ENCODE peak calls at places on chromosomes 4 and X, in five cellular contexts. S, Y, L, T and V are unnamed samples.

GRCh38 chrX:69618803-69619202 is 2.9 kb downstream of the EDA start:
- DNase-seq in T (no peak), S (no peak), L (no peak), Y (peak), V (peak)

GRCh38 chr4:11507920-11508319 is 79.2 kb upstream of the HS3ST1 start:
- DNase-seq in T (no peak), S (no peak), Y (no peak), L (no peak), V (no peak)

GRCh38 chr4:87425711-87426110 is 3.3 kb downstream of the NUDT9 start:
- DNase-seq in T (no peak), Y (no peak), S (no peak), L (no peak), V (no peak)

GRCh38 chr4:46830971-46831454 is 78.0 kb downstream of the COX7B2 start:
- DNase-seq in L (no peak), S (no peak), T (no peak), Y (no peak), V (no peak)

GRCh38 chrX:19682712-19683331 is 167.5 kb upstream of the MAP3K15 start:
- DNase-seq in T (no peak), Y (peak), L (peak), S (peak), V (peak)

GRCh38 chr4:185773419-185773818 is 38.6 kb downstream of the SORBS2 start:
- DNase-seq in S (peak), Y (no peak), L (no peak), T (no peak), V (no peak)

GRCh38 chr4:28277931-28278330 is 1417.3 kb downstream of the STIM2 start:
- DNase-seq in T (no peak), Y (peak), S (no peak), L (no peak), V (no peak)

GRCh38 chr4:123744664-123745290 is 348.2 kb downstream of the SPRY1 start:
- DNase-seq in L (no peak), T (no peak), S (no peak), Y (peak), V (no peak)

GRCh38 chrX:56797966-56798711 is 69.1 kb downstream of the NBDY start:
- DNase-seq in L (no peak), T (peak), Y (no peak), S (peak), V (no peak)

GRCh38 chr4:3255611-3256186 is 6.7 kb downstream of the MSANTD1 start:
- DNase-seq in T (peak), Y (no peak), L (no peak), S (peak), V (no peak)

GRCh38 chr4:140253556-140254027 is 99.6 kb upstream of the MAML3 start:
- DNase-seq in S (no peak), Y (no peak), L (no peak), T (no peak), V (no peak)

GRCh38 chr4:163090997-163091684 is 75.5 kb downstream of the NAF1 start:
- DNase-seq in T (no peak), L (no peak), S (no peak), Y (no peak), V (no peak)

GRCh38 chrX:18714910-18715309 is 7.5 kb downstream of the PPEF1 start:
- DNase-seq in S (no peak), Y (no peak), T (no peak), L (no peak), V (peak)

GRCh38 chr4:61827907-61828328 is 627.8 kb downstream of the ADGRL3 start:
- DNase-seq in T (no peak), S (no peak), L (no peak), Y (no peak), V (no peak)

GRCh38 chrX:107775734-107776511 is at the start of gene TSC22D3:
- DNase-seq in L (no peak), Y (peak), T (peak), S (peak), V (peak)

GRCh38 chr4:170271723-170272122 is 182.0 kb upstream of the AADAT start:
- DNase-seq in T (no peak), Y (no peak), L (no peak), S (no peak), V (no peak)

GRCh38 chr4:25767877-25768475 is 94.8 kb downstream of the SEL1L3 start:
- DNase-seq in Y (peak), L (peak), T (no peak), S (peak), V (peak)

DNA sequence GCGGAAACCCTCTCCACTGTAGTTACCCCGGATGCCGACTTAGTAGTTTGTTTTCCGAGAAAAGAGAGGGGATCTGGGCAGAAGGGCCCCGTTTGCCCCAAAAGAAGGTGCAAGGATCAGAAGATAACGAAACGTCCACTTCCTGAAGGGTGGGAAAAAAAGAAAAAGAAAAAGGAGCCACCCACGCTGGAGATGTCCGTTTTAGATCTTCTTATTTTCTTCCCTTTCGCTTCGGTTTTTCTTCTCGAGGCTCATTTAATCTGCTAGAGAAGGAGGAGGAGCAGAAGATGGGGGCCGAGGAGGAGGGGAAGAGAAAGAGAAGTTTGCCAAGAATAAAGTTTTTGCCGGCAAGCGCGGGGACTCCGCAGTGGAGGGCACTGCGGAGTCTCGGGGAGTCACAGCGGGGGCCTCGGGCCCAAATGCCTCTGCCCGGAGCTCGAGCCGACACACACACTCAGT is 490 bp downstream of the LEF1 start:
- DNase-seq in T (no peak), Y (peak), L (peak), S (no peak), V (peak)
- H4K8ac ChIP-seq in T (no peak), Y (no peak), L (no peak), S (no peak), V (no peak)

GRCh38 chr4:118909173-118909956 is 20.7 kb downstream of the SYNPO2 start:
- DNase-seq in L (no peak), S (no peak), T (no peak), Y (no peak), V (no peak)

GRCh38 chr4:118904418-118904817 is 15.8 kb downstream of the SYNPO2 start:
- DNase-seq in Y (no peak), S (no peak), L (no peak), T (no peak), V (no peak)

GRCh38 chr4:118905546-118905945 is 16.9 kb downstream of the SYNPO2 start:
- DNase-seq in Y (peak), L (no peak), S (no peak), T (no peak), V (peak)

GRCh38 chr4:118910221-118910620 is 21.6 kb downstream of the SYNPO2 start:
- DNase-seq in Y (peak), T (no peak), S (no peak), L (no peak), V (no peak)

GRCh38 chr4:118904935-118905334 is 16.3 kb downstream of the SYNPO2 start:
- DNase-seq in S (no peak), L (no peak), Y (peak), T (no peak), V (no peak)
- H3K23ac ChIP-seq in S (no peak), L (no peak), Y (no peak), T (no peak), V (no peak)

DNA sequence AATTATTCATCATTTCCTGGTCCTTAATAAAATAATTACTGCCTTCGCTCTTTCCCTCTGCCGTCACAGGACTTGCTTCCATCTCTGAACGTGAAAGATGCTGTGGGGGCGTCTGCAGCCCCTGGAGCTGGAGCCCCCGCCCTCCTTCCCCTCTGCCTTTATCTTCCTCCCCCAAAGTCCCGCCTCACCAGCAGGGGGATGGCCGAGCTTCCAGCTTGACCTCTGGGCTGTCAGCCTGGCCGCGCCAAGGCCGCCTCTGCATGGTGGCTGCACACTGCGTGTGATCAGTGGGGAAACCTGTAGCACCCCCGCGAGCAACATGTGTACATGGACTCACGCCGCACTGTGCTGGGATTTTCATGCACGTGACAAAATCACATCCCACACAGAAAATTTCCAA is 26.4 kb upstream of the PSAPL1 start:
- DNase-seq in L (no peak), Y (no peak), T (peak), S (peak), V (no peak)
- H2BK15ac ChIP-seq in L (no peak), Y (no peak), T (peak), S (no peak), V (no peak)

GRCh38 chr4:99608417-99608816 is 33.8 kb downstream of the MTTP start:
- DNase-seq in L (no peak), S (no peak), T (no peak), Y (no peak), V (no peak)
- H4K8ac ChIP-seq in L (no peak), S (no peak), T (no peak), Y (no peak), V (no peak)

GRCh38 chr4:98963538-98964433 is 31.7 kb upstream of the METAP1 start:
- DNase-seq in L (no peak), Y (no peak), T (no peak), S (no peak), V (no peak)

GRCh38 chr4:98961770-98962169 is 32.8 kb upstream of the EIF4E start:
- DNase-seq in Y (no peak), S (no peak), T (no peak), L (no peak), V (no peak)

GRCh38 chr4:98959411-98959810 is 30.5 kb upstream of the EIF4E start:
- DNase-seq in S (no peak), Y (no peak), L (no peak), T (no peak), V (no peak)

GRCh38 chr4:98955229-98955628 is 26.3 kb upstream of the EIF4E start:
- DNase-seq in Y (no peak), L (no peak), T (no peak), S (no peak), V (no peak)

DNA sequence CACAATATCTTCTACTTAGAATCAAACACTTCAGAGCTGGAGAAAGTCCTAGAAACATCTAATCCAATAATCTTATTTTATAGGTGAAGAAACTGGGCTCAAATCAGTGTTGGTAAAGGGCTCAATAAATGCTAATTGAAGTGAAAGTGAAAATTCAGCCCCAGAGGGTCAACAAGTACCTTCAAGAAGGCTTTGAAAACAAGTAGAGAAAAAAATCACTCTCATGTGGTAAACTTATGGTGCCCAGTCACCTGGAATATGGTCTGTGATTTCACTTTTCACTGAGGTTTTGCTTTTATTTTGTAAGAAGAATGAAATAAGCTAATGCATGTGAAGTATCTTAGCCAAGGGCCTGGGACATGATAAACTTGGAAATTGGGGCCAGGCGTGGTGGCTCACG is 29.1 kb upstream of the EIF4E start:
- DNase-seq in Y (no peak), L (no peak), S (no peak), T (no peak), V (no peak)
- H3K23ac ChIP-seq in Y (no peak), L (no peak), S (no peak), T (no peak), V (no peak)

DNA sequence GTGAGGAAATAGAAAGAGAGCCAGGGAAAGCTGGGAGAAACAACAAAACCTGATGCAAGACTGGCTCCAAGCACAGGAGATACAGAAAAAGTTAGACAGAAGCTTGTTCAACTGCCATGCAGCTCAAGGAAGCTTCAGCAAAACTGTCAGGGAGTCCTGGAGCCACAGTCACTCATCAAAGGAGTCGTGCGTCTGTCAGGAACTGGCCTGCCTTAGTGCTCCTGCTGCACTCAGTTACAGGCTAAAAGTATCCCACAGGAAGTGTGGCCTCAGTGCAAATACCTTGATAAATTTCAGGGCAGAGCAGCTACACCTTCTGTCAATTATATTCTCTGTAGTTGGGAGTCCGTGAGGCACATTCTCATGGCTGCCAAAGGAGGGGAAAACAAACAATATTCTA is 655.5 kb upstream of the INTU start:
- DNase-seq in T (no peak), L (no peak), S (peak), Y (peak), V (peak)
- H2BK15ac ChIP-seq in T (peak), L (no peak), S (no peak), Y (peak), V (no peak)

GRCh38 chrX:120790118-120790517 is 85.5 kb downstream of the CT47B1 start:
- DNase-seq in Y (peak), L (peak), S (peak), T (no peak), V (peak)

GRCh38 chrX:120791013-120791643 is 84.5 kb downstream of the CT47B1 start:
- DNase-seq in S (no peak), L (no peak), Y (peak), T (no peak), V (peak)

GRCh38 chrX:120793098-120793497 is 82.6 kb downstream of the CT47B1 start:
- DNase-seq in S (no peak), L (no peak), T (no peak), Y (no peak), V (no peak)

GRCh38 chrX:120794525-120794975 is 81.1 kb downstream of the CT47B1 start:
- DNase-seq in T (no peak), S (no peak), Y (no peak), L (no peak), V (no peak)

GRCh38 chrX:120790552-120790951 is 85.1 kb downstream of the CT47B1 start:
- DNase-seq in L (no peak), S (no peak), Y (no peak), T (no peak), V (no peak)
- H4K8ac ChIP-seq in L (no peak), S (no peak), Y (no peak), T (no peak), V (no peak)

DNA sequence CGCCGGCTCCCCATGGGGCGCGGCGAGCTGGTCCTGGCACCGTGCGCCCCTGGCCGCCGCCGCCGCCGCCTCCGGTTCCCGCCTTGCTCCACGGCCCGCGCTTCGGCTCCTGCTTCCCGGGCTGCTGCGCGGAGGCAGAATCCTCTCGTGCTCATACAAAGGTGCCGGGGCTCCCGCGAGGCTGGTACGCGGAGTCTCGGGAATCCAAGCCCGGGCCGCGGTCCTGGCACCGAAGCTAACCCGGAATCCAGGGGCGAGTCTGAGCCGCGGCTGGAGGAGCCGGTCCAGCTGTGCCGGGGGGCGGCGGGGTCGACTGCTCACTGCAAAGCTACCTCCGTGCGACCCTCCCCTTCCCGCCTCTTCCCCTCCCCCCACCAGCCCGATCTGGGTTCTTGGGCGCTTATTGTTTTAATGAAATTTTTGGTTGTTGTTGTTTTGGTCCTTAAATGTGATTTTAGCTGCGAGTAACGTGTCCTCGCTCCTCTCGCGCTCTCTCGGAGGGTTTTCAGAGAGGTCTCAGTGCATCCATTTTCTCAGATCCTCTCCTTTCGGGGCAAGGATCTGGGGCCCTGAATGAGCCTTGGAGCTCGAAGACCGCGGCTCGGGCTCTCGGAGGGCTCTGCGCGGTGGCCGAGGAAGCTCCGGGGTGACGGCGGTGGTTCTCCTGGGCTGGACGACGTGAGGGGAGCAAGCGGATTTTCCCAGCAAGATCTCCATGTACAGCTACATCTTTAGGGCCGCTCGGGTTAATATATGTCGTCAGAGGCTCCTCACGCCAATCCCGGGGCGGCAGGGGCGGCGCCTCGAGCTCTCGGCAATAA is at the start of gene HAND2:
- DNase-seq in Y (peak), L (peak), S (peak), T (peak), V (peak)
- H3K23ac ChIP-seq in Y (no peak), L (no peak), S (no peak), T (no peak), V (peak)

GRCh38 chr4:69991016-69991415 is 4.8 kb upstream of the STATH start:
- DNase-seq in T (no peak), S (no peak), Y (no peak), L (no peak), V (no peak)
- H2BK15ac ChIP-seq in T (no peak), S (no peak), Y (no peak), L (no peak), V (no peak)

DNA sequence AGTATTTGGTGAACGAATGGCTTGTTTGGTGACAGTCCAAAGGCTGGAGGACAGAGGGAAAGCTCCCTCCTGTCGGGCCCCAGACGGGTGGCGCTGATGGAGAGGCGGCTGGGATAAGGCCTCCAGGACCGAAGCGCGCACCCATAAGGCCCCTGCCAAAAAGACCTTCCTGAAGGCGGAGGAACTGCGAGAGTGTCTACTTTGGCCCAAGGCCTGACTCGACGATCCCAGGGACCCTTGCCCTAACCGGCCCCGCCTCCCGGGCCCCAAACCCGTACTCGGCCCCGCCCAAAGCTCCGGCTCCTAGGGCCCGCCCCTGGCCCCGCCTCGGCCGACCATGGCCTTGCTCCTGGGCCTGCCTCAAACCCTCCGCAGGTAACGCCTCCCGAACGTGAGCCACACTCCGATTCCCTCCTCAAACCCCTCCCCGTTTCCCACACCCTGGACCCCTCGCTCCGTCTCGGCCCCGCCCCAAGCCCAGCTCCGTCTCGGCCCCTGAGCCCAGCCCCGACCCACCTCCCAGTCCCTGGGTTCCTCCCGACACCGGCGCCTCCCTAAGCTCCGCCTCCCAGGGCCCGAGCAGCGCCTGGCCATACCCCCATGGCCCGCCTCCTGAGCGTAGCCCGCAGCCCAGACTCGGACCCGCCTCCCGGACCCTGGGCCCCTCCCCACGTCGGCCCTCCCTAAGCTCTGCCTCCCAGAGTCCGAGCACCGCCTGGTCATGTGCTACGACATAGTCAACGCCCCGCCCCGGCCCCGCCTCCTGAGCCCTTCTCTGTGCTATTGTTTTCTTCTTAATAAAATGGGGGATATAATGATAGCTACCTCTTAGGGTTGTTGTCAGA is 90.0 kb upstream of the DRD5 start:
- DNase-seq in L (peak), Y (peak), S (peak), T (peak), V (peak)
- H4K8ac ChIP-seq in L (no peak), Y (no peak), S (no peak), T (no peak), V (peak)